ENCODE peak calls at places on chromosomes 11 and 22, in six cellular contexts. D, C, W, T, K and H are unnamed samples.

GRCh38 chr11:96333076-96333744 is 9.8 kb downstream of the MAML2 start:
- DNase-seq in C (no peak), W (no peak), K (no peak), T (no peak), D (no peak), H (no peak)

GRCh38 chr11:84947970-84948600 is 679.1 kb downstream of the DLG2 start:
- DNase-seq in W (no peak), C (no peak), D (no peak), K (no peak), T (no peak), H (no peak)

GRCh38 chr11:34460335-34460734 is 21.6 kb downstream of the CAT start:
- DNase-seq in W (no peak), T (no peak), D (no peak), C (no peak), K (no peak), H (no peak)

GRCh38 chr11:70761906-70762196 is 363.5 kb downstream of the CTTN start:
- DNase-seq in D (peak), W (no peak), K (no peak), T (no peak), C (no peak), H (no peak)

GRCh38 chr11:63565728-63566127 is 2.5 kb upstream of the PLAAT2 start:
- DNase-seq in T (no peak), K (no peak), D (no peak), C (no peak), W (no peak), H (no peak)

GRCh38 chr11:64419818-64420485 is 61.0 kb downstream of the RPS6KA4 start:
- DNase-seq in T (no peak), W (no peak), K (no peak), D (no peak), C (no peak), H (no peak)

GRCh38 chr11:47672283-47672730 is 29.9 kb upstream of the MTCH2 start:
- DNase-seq in K (no peak), C (no peak), T (no peak), W (no peak), D (no peak), H (no peak)

GRCh38 chr11:77379917-77380316 is 78.4 kb upstream of the GDPD4 start:
- DNase-seq in D (no peak), C (no peak), W (no peak), K (no peak), T (no peak), H (no peak)

GRCh38 chr22:20066617-20067383 is 13.2 kb upstream of the DGCR8 start:
- DNase-seq in K (no peak), T (no peak), C (no peak), D (no peak), W (no peak), H (no peak)

GRCh38 chr11:110173775-110174644 is 80.8 kb downstream of the ZC3H12C start:
- DNase-seq in K (peak), W (peak), T (peak), C (peak), D (peak), H (peak)